ENCODE peak calls at places on chromosome 14, in nine cellular contexts. L, Y, X, C, A, N, T, M and I are unnamed samples.

GRCh38 chr14:58963873-58964597 is 224.4 kb upstream of the DAAM1 start:
- DNase-seq in L (no peak), X (no peak), T (no peak), Y (no peak), A (no peak), M (no peak), C (no peak), N (no peak), I (no peak)

GRCh38 chr14:95597784-95598204 is 62.9 kb downstream of the GLRX5 start:
- DNase-seq in A (peak), L (no peak), Y (no peak), T (peak), X (no peak), N (peak), C (no peak), M (no peak), I (no peak)

GRCh38 chr14:104095426-104096310 is 10.2 kb downstream of the ASPG start:
- DNase-seq in Y (no peak), A (no peak), L (no peak), N (no peak), M (no peak), C (no peak), X (no peak), T (no peak), I (no peak)

GRCh38 chr14:32939254-32940065 is 781 bp downstream of the NPAS3 start:
- DNase-seq in X (peak), L (no peak), N (peak), T (peak), C (peak), A (peak), Y (no peak), M (no peak), I (no peak)

GRCh38 chr14:55399912-55400311 is 11.7 kb downstream of the ATG14 start:
- DNase-seq in T (no peak), M (no peak), Y (peak), L (no peak), N (peak), C (no peak), X (no peak), A (no peak), I (no peak)

GRCh38 chr14:23605931-23606585 is 27.5 kb upstream of the JPH4 start:
- DNase-seq in Y (peak), M (no peak), C (no peak), A (no peak), L (no peak), T (no peak), N (peak), X (no peak), I (no peak)

GRCh38 chr14:102717211-102717610 is 60.0 kb upstream of the TRAF3 start:
- DNase-seq in T (no peak), M (no peak), C (no peak), A (peak), N (no peak), Y (no peak), L (no peak), X (no peak), I (no peak)

GRCh38 chr14:28766505-28767238 is at the start of gene FOXG1:
- DNase-seq in A (peak), M (no peak), Y (no peak), T (peak), X (peak), L (no peak), N (peak), C (no peak), I (no peak)

GRCh38 chr14:61525293-61526011 is 169.9 kb upstream of the HIF1A start:
- DNase-seq in Y (peak), M (no peak), C (peak), N (peak), A (no peak), X (no peak), L (no peak), T (no peak), I (peak)